ENCODE peak calls at places on chromosomes 1 and 21, in five cellular contexts. Q is GM23248; F is right cardiac atrium; Z is tibial nerve; I is CD8-positive, alpha-beta memory T cell. N is an unnamed sample.

GRCh38 chr1:207028884-207029283 is 3.7 kb downstream of the C1orf116 start:
- DNase-seq in I (no peak), Z (no peak), F (no peak), Q (no peak), N (peak; percentile 91)

GRCh38 chr21:33655591-33656221 is 13.4 kb downstream of the ITSN1 start:
- DNase-seq in Q (peak; percentile 50), F (no peak), I (no peak), Z (no peak), N (peak; percentile 93)

GRCh38 chr1:85201340-85202091 is 700 bp upstream of the SYDE2 start:
- DNase-seq in Z (peak; percentile 33), F (peak; percentile 90), Q (peak; percentile 87), I (peak; percentile 86), N (peak; percentile 69)

GRCh38 chr1:53512807-53513755 is 53.9 kb downstream of the DMRTB1 start:
- DNase-seq in Q (no peak), Z (no peak), I (no peak), F (no peak), N (no peak)

GRCh38 chr21:14383596-14384210 is 757 bp upstream of the HSPA13 start:
- DNase-seq in I (no peak), Z (no peak), F (no peak), Q (peak; percentile 60), N (peak; percentile 2)

GRCh38 chr1:178870944-178871343 is at the start of gene ANGPTL1:
- DNase-seq in Q (peak; percentile 61), I (no peak), Z (no peak), F (no peak), N (no peak)

GRCh38 chr1:42239555-42239954 is 75.0 kb upstream of the GUCA2A start:
- DNase-seq in Z (no peak), I (no peak), F (no peak), Q (no peak), N (no peak)

GRCh38 chr1:61818992-61819391 is 76.7 kb downstream of the PATJ start:
- DNase-seq in Q (no peak), F (no peak), Z (no peak), I (no peak), N (no peak)

GRCh38 chr21:45539046-45539795 is 3.0 kb downstream of the SLC19A1 start:
- DNase-seq in I (peak; percentile 45), F (peak; percentile 46), Z (peak; percentile 10), Q (no peak), N (peak; percentile 76)

GRCh38 chr1:46131727-46132528 is 501 bp downstream of the PIK3R3 start:
- DNase-seq in I (peak; percentile 48), Z (no peak), F (peak; percentile 66), Q (peak; percentile 57), N (peak; percentile 63)

GRCh38 chr1:46132529-46133180 is at the start of gene PIK3R3:
- DNase-seq in I (peak; percentile 89), F (peak; percentile 99), Q (peak; percentile 100), Z (peak; percentile 94), N (peak; percentile 99)

GRCh38 chr1:46133181-46133658 is 791 bp upstream of the PIK3R3 start:
- DNase-seq in Q (no peak), F (no peak), Z (peak; percentile 18), I (no peak), N (no peak)

GRCh38 chr1:46130144-46130543 is 2.3 kb downstream of the PIK3R3 start:
- DNase-seq in I (no peak), Q (no peak), F (no peak), Z (no peak), N (no peak)

DNA sequence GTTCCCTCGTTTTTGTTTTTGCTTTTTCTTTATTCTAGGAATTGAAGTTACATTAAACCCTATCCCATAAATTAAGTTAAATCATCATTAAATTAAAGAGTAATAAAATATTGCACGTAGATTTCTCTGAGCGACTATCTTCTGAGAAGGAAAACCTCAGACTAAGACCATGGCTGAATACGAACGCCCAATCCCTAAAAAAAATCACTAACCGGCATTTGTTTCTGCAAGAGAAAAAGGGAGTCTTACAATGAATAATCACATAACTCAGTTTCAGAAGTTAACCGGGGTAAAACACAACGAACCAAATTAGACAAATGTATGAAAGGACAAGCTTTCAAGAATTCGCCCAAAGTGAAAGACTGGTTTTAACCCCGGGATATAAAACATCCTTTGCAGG is 1.3 kb downstream of the PIK3R3 start:
- DNase-seq in Z (no peak), I (no peak), Q (peak; percentile 24), F (no peak), N (peak; percentile 9)
- H3K27ac ChIP-seq in Z (peak overlapping the region; percentile 90), I (no peak overlapping the region), Q (no peak overlapping the region), F (no peak overlapping the region), N (no peak overlapping the region)

GRCh38 chr1:164637461-164638375 is 78.7 kb downstream of the PBX1 start:
- DNase-seq in Z (no peak), I (no peak), F (peak; percentile 75), Q (peak; percentile 87), N (no peak)
- H3K4me1 ChIP-seq in Z (no peaks in the 10 kb centered on the region), I (no peaks in the 10 kb centered on the region), F (peaks cover 17% of the 10 kb centered on the region), Q (peaks cover 47% of the 10 kb centered on the region), N (peaks cover 23% of the 10 kb centered on the region)

GRCh38 chr1:215081566-215082531 is 688 bp upstream of the KCNK2 start:
- DNase-seq in Q (peak; percentile 58), Z (no peak), F (no peak), I (no peak), N (no peak)
- H3K4me3 ChIP-seq in Q (peak overlapping the region; percentile 90), Z (peak overlapping the region; percentile 29), F (no peak overlapping the region), I (no peak overlapping the region), N (no peak overlapping the region)

DNA sequence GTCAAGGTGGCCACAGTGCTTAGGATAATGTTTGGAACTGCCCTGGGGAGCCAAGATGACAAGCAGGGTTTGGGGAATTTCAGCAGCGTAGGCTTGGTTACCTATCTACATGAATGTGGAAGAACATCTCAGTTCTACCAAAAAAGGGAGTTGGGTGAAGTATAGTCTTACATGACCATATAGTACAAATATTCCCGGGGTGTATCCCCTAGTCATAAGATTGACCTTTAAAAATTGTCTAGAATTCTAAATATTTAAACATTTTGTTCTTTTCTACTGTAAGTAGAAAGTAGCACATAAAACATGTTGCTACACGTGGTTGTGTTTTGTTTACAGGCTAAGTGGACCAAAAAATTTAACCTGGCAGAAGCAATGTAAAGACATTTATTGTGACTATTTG is 20.2 kb downstream of the IL12RB2 start:
- DNase-seq in F (no peak), Z (no peak), Q (no peak), I (no peak), N (no peak)
- H3K27ac ChIP-seq in F (no peak overlapping the region), Z (no peak overlapping the region), Q (no peak overlapping the region), I (no peak overlapping the region), N (no peak overlapping the region)

N was measured in small intestine.